ENCODE peak calls at places on chromosomes 6 and 20, in seven cellular contexts. One of them, this sample, is unnamed.

GRCh38 chr6:154502564-154502963 is 7.9 kb downstream of the CNKSR3 start:
- DNase-seq in transverse colon: no peak
- DNase-seq in progenitor cell of endocrine pancreas: no peak
- DNase-seq in HCT116: no peak
- DNase-seq in right lobe of liver: no peak
- DNase-seq in lower lobe of right lung: no peak
- DNase-seq in IMR-90: no peak
- DNase-seq in this sample: no peak

GRCh38 chr6:110816110-110816409 is 791 bp upstream of the CDK19 start:
- DNase-seq in progenitor cell of endocrine pancreas: no peak
- DNase-seq in IMR-90: no peak
- DNase-seq in HCT116: no peak
- DNase-seq in right lobe of liver: no peak
- DNase-seq in lower lobe of right lung: no peak
- DNase-seq in transverse colon: no peak
- DNase-seq in this sample: no peak

GRCh38 chr6:56148488-56149190 is 98.7 kb downstream of the COL21A1 start:
- DNase-seq in transverse colon: no peak
- DNase-seq in IMR-90: peak
- DNase-seq in right lobe of liver: no peak
- DNase-seq in lower lobe of right lung: no peak
- DNase-seq in progenitor cell of endocrine pancreas: no peak
- DNase-seq in HCT116: no peak
- DNase-seq in this sample: no peak

GRCh38 chr6:120005292-120005976 is 655.9 kb upstream of the MAN1A1 start:
- DNase-seq in HCT116: no peak
- DNase-seq in IMR-90: no peak
- DNase-seq in transverse colon: no peak
- DNase-seq in right lobe of liver: no peak
- DNase-seq in lower lobe of right lung: no peak
- DNase-seq in progenitor cell of endocrine pancreas: no peak
- DNase-seq in this sample: no peak

GRCh38 chr20:14069796-14070195 is 74.5 kb downstream of the MACROD2 start:
- DNase-seq in right lobe of liver: no peak
- DNase-seq in HCT116: no peak
- DNase-seq in lower lobe of right lung: no peak
- DNase-seq in progenitor cell of endocrine pancreas: no peak
- DNase-seq in IMR-90: no peak
- DNase-seq in transverse colon: no peak
- DNase-seq in this sample: no peak

GRCh38 chr6:162056745-162057144 is 670.8 kb downstream of the PRKN start:
- DNase-seq in progenitor cell of endocrine pancreas: no peak
- DNase-seq in right lobe of liver: no peak
- DNase-seq in IMR-90: no peak
- DNase-seq in lower lobe of right lung: no peak
- DNase-seq in transverse colon: no peak
- DNase-seq in HCT116: no peak
- DNase-seq in this sample: no peak

GRCh38 chr6:116221931-116222330 is 31.9 kb downstream of the TSPYL4 start:
- DNase-seq in IMR-90: peak
- DNase-seq in transverse colon: no peak
- DNase-seq in progenitor cell of endocrine pancreas: no peak
- DNase-seq in lower lobe of right lung: no peak
- DNase-seq in right lobe of liver: no peak
- DNase-seq in HCT116: no peak
- DNase-seq in this sample: no peak

GRCh38 chr6:78483546-78483945 is 383.8 kb upstream of the IRAK1BP1 start:
- DNase-seq in progenitor cell of endocrine pancreas: no peak
- DNase-seq in lower lobe of right lung: no peak
- DNase-seq in right lobe of liver: no peak
- DNase-seq in IMR-90: peak
- DNase-seq in HCT116: no peak
- DNase-seq in transverse colon: no peak
- DNase-seq in this sample: no peak

GRCh38 chr20:44911264-44911921 is 1.5 kb downstream of the PABPC1L start:
- DNase-seq in right lobe of liver: peak
- DNase-seq in HCT116: peak
- DNase-seq in progenitor cell of endocrine pancreas: peak
- DNase-seq in transverse colon: peak
- DNase-seq in IMR-90: peak
- DNase-seq in lower lobe of right lung: peak
- DNase-seq in this sample: peak

GRCh38 chr20:8790442-8791074 is 278.3 kb upstream of the PLCB4 start:
- DNase-seq in right lobe of liver: no peak
- DNase-seq in HCT116: peak
- DNase-seq in progenitor cell of endocrine pancreas: peak
- DNase-seq in transverse colon: peak
- DNase-seq in lower lobe of right lung: no peak
- DNase-seq in IMR-90: peak
- DNase-seq in this sample: peak

DNA sequence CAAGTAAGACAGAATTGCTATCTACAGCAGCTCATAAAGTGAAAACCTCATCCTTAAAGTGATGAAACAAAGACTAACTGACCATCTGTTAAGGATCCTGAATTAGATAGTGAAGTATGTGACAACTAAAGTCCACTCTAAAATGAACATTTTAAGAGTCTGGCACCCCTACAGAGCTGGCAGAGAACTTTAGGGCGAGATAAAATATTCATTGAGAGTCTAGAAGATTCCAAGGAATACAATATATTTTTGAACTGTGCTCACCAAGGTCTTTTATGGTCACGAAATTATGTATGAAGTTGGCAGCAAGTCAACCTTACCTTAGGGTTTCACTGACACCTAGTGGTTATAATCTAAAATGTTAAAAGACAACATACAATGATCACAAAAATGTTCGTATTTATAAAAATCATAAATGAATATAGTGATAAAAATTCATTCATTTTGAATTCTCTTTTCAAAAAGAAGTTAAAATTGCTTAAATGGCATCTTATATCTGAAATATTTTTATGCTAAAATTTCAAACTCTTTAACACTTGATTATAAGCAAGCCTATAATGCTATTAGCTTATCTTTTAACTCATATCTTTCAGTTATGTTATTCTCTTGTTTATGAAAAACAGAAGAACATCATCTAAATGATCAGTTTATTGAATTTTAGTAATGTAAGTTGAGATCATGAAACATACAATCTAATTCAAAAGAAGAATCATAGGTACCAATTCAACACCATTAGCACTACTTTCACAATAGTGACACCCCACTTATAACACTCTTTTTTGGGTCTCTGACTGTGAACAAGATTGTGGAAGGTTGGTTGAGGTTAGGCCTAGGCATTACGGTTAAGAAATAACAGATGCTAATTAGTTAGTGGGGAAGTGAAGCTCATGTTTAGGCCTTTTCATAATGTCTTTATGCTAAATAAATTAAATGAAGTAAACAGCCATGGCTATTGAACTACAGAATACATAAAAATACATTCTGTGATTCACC is 27.5 kb downstream of the RSPH3 start:
- DNase-seq in right lobe of liver: no peak
- DNase-seq in transverse colon: no peak
- DNase-seq in HCT116: peak
- DNase-seq in lower lobe of right lung: no peak
- DNase-seq in progenitor cell of endocrine pancreas: no peak
- DNase-seq in IMR-90: peak
- DNase-seq in this sample: no peak
- TF ChIP-seq CTCF in right lobe of liver: peak
- TF ChIP-seq CTCF in transverse colon: peak
- TF ChIP-seq CTCF in HCT116: peak
- TF ChIP-seq CTCF in lower lobe of right lung: peak
- TF ChIP-seq CTCF in progenitor cell of endocrine pancreas: peak
- TF ChIP-seq CTCF in IMR-90: peak
- TF ChIP-seq CTCF in this sample: peak

GRCh38 chr6:130457605-130458004 is 91.8 kb downstream of the TMEM200A start:
- DNase-seq in lower lobe of right lung: no peak
- DNase-seq in transverse colon: no peak
- DNase-seq in progenitor cell of endocrine pancreas: no peak
- DNase-seq in right lobe of liver: no peak
- DNase-seq in IMR-90: no peak
- DNase-seq in HCT116: no peak
- DNase-seq in this sample: no peak
- TF ChIP-seq CTCF in lower lobe of right lung: no peak
- TF ChIP-seq CTCF in transverse colon: no peak
- TF ChIP-seq CTCF in progenitor cell of endocrine pancreas: no peak
- TF ChIP-seq CTCF in right lobe of liver: no peak
- TF ChIP-seq CTCF in IMR-90: no peak
- TF ChIP-seq CTCF in HCT116: peak
- TF ChIP-seq CTCF in this sample: no peak

GRCh38 chr20:59940129-59940955 is at the start of the genes FAM217B and PPP1R3D:
- DNase-seq in transverse colon: peak
- DNase-seq in HCT116: peak
- DNase-seq in progenitor cell of endocrine pancreas: peak
- DNase-seq in right lobe of liver: peak
- DNase-seq in IMR-90: peak
- DNase-seq in lower lobe of right lung: peak
- DNase-seq in this sample: peak
- TF ChIP-seq CTCF in transverse colon: peak
- TF ChIP-seq CTCF in HCT116: no peak
- TF ChIP-seq CTCF in progenitor cell of endocrine pancreas: peak
- TF ChIP-seq CTCF in right lobe of liver: no peak
- TF ChIP-seq CTCF in IMR-90: peak
- TF ChIP-seq CTCF in lower lobe of right lung: no peak
- TF ChIP-seq CTCF in this sample: no peak

DNA sequence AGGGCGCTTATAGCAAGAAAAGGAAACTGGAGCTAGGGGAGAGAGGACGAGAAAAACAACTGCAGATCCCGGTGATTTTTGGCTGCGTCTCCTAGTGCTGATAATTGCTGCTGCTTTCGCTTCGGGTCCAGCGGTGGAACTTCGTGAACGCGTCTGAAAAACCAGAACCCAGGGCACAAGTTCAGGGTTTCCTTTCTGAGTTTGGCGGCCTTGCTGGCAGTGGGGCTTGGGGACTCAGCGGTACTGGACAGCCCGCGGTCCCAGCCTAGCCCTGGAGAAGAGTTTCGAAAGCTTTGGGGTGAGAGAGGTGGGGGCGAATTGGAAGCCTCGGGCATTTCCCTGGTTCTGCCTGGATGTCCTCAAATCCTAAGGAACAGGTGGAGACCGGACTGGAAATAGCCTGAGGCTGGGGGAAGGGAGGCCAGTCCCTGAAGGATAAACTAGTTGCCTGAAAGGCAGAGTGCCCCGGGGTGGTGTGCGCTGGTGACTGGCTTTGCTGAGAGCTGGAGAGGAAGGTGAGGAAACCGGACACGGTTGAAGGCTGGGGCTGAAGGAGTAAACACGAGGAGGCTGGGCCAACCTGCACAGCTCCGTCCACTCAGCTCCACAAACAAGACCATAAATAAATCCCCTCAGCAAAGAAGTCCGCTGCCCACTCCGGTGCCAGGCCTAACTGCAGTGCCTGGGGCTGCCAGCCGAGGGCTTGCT is 857 bp downstream of the GMPR start:
- DNase-seq in IMR-90: peak
- DNase-seq in right lobe of liver: no peak
- DNase-seq in transverse colon: peak
- DNase-seq in progenitor cell of endocrine pancreas: no peak
- DNase-seq in lower lobe of right lung: peak
- DNase-seq in HCT116: no peak
- DNase-seq in this sample: peak
- TF ChIP-seq CTCF in IMR-90: peak
- TF ChIP-seq CTCF in right lobe of liver: peak
- TF ChIP-seq CTCF in transverse colon: peak
- TF ChIP-seq CTCF in progenitor cell of endocrine pancreas: peak
- TF ChIP-seq CTCF in lower lobe of right lung: peak
- TF ChIP-seq CTCF in HCT116: peak
- TF ChIP-seq CTCF in this sample: no peak

GRCh38 chr6:82217014-82217621 is 30.4 kb downstream of the IBTK start:
- DNase-seq in HCT116: no peak
- DNase-seq in IMR-90: no peak
- DNase-seq in progenitor cell of endocrine pancreas: no peak
- DNase-seq in right lobe of liver: no peak
- DNase-seq in lower lobe of right lung: no peak
- DNase-seq in transverse colon: no peak
- DNase-seq in this sample: no peak

GRCh38 chr6:82216549-82216948 is 31.0 kb downstream of the IBTK start:
- DNase-seq in IMR-90: no peak
- DNase-seq in lower lobe of right lung: no peak
- DNase-seq in progenitor cell of endocrine pancreas: no peak
- DNase-seq in transverse colon: no peak
- DNase-seq in HCT116: no peak
- DNase-seq in right lobe of liver: no peak
- DNase-seq in this sample: no peak

GRCh38 chr6:82220167-82220566 is 27.4 kb downstream of the IBTK start:
- DNase-seq in IMR-90: no peak
- DNase-seq in HCT116: no peak
- DNase-seq in lower lobe of right lung: no peak
- DNase-seq in progenitor cell of endocrine pancreas: no peak
- DNase-seq in right lobe of liver: no peak
- DNase-seq in transverse colon: no peak
- DNase-seq in this sample: no peak
- TF ChIP-seq CTCF in IMR-90: no peak
- TF ChIP-seq CTCF in HCT116: no peak
- TF ChIP-seq CTCF in lower lobe of right lung: no peak
- TF ChIP-seq CTCF in progenitor cell of endocrine pancreas: no peak
- TF ChIP-seq CTCF in right lobe of liver: no peak
- TF ChIP-seq CTCF in transverse colon: no peak
- TF ChIP-seq CTCF in this sample: no peak

GRCh38 chr6:151451417-151451949 is 443 bp downstream of the RMND1 start:
- DNase-seq in IMR-90: no peak
- DNase-seq in lower lobe of right lung: no peak
- DNase-seq in transverse colon: no peak
- DNase-seq in HCT116: no peak
- DNase-seq in right lobe of liver: no peak
- DNase-seq in progenitor cell of endocrine pancreas: no peak
- DNase-seq in this sample: no peak

GRCh38 chr6:151451950-151452749 is at the start of gene RMND1:
- DNase-seq in transverse colon: peak
- DNase-seq in right lobe of liver: peak
- DNase-seq in IMR-90: peak
- DNase-seq in lower lobe of right lung: peak
- DNase-seq in HCT116: peak
- DNase-seq in progenitor cell of endocrine pancreas: peak
- DNase-seq in this sample: peak

GRCh38 chr6:151447237-151447636 is 4.7 kb downstream of the RMND1 start:
- DNase-seq in IMR-90: no peak
- DNase-seq in lower lobe of right lung: no peak
- DNase-seq in transverse colon: no peak
- DNase-seq in HCT116: no peak
- DNase-seq in right lobe of liver: no peak
- DNase-seq in progenitor cell of endocrine pancreas: no peak
- DNase-seq in this sample: no peak

GRCh38 chr6:151445482-151445881 is 6.4 kb downstream of the RMND1 start:
- DNase-seq in transverse colon: no peak
- DNase-seq in progenitor cell of endocrine pancreas: no peak
- DNase-seq in HCT116: no peak
- DNase-seq in right lobe of liver: no peak
- DNase-seq in IMR-90: peak
- DNase-seq in lower lobe of right lung: no peak
- DNase-seq in this sample: no peak

DNA sequence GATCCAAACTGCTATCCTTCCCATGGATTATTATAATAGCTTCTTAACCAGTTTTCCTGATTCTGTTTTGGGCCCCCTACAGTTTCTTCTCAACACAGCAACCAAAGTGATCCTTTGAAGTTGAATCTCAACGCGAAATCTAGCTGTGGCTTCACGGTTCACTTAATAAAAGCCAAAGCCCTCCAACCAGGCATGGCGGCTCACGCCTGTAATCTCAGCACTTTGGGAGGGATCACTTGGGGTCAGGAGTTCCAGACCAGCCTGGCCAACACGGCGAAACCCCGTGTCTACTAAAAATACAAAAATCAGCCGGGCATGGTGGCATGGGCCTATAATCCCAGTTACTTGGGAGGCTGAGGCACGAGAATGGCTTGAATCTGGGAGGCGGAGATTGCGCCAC is 3.3 kb downstream of the RMND1 start:
- DNase-seq in lower lobe of right lung: no peak
- DNase-seq in transverse colon: no peak
- DNase-seq in right lobe of liver: no peak
- DNase-seq in HCT116: no peak
- DNase-seq in IMR-90: no peak
- DNase-seq in progenitor cell of endocrine pancreas: no peak
- DNase-seq in this sample: no peak
- TF ChIP-seq CTCF in lower lobe of right lung: no peak
- TF ChIP-seq CTCF in transverse colon: no peak
- TF ChIP-seq CTCF in right lobe of liver: no peak
- TF ChIP-seq CTCF in HCT116: peak
- TF ChIP-seq CTCF in IMR-90: no peak
- TF ChIP-seq CTCF in progenitor cell of endocrine pancreas: no peak
- TF ChIP-seq CTCF in this sample: no peak

This sample was measured in activated CD8-positive, alpha-beta T cell treated with anti-CD3 and anti-CD28 coated beads for 36 hours.